ENCODE peak calls at places on chromosomes 3 and 15, in eight cellular contexts. L is BE2C, X is upper lobe of right lung, Y is tibial artery, J is Peyer's patch, K is A549, O is tibial nerve, N is mucosa of descending colon. D is an unnamed sample. For H3K4me1, the result is how much of the 10 kb centered on the place peaks cover.

GRCh38 chr3:90016492-90017065 is 909.2 kb downstream of the EPHA3 start:
- DNase-seq in L (no peak), X (no peak), Y (no peak), J (no peak), K (no peak), O (no peak), N (no peak), D (no peak)

GRCh38 chr3:186162221-186162620 is 53.3 kb upstream of the ETV5 start:
- DNase-seq in L (no peak), X (peak), Y (no peak), J (no peak), K (no peak), O (peak), N (no peak), D (no peak)

GRCh38 chr3:53804697-53805462 is 41.3 kb downstream of the CHDH start:
- DNase-seq in L (no peak), X (peak), Y (no peak), J (no peak), K (peak), O (no peak), N (no peak), D (no peak)

GRCh38 chr3:13479332-13479581 is 849 bp upstream of the HDAC11 start:
- DNase-seq in L (no peak), X (peak), Y (peak), J (peak), K (peak), O (no peak), N (no peak), D (no peak)

GRCh38 chr3:129282727-129283327 is 4.2 kb downstream of the HMCES start:
- DNase-seq in L (no peak), X (no peak), Y (no peak), J (no peak), K (no peak), O (no peak), N (no peak), D (no peak)

GRCh38 chr3:193777524-193777923 is 184.5 kb downstream of the OPA1 start:
- DNase-seq in L (peak), X (no peak), Y (no peak), J (no peak), K (no peak), O (no peak), N (peak), D (no peak)

GRCh38 chr3:173371848-173372487 is 25.6 kb upstream of the NLGN1 start:
- DNase-seq in L (peak), X (no peak), Y (peak), J (no peak), K (no peak), O (peak), N (no peak), D (no peak)

GRCh38 chr15:38823272-38823671 is 258.7 kb upstream of the RASGRP1 start:
- DNase-seq in L (no peak), X (no peak), Y (no peak), J (no peak), K (no peak), O (no peak), N (no peak), D (no peak)

GRCh38 chr3:10666621-10667020 is 149.4 kb upstream of the SLC6A11 start:
- DNase-seq in L (peak), X (no peak), Y (no peak), J (no peak), K (no peak), O (no peak), N (no peak), D (no peak)

GRCh38 chr15:39118510-39118909 is 462.4 kb upstream of the THBS1 start:
- DNase-seq in L (no peak), X (no peak), Y (no peak), J (no peak), K (no peak), O (no peak), N (no peak), D (no peak)

GRCh38 chr3:10017636-10018292 is 8.5 kb upstream of the FANCD2 start:
- DNase-seq in L (no peak), X (no peak), Y (no peak), J (no peak), K (no peak), O (no peak), N (no peak), D (no peak)

GRCh38 chr3:74353039-74353438 is 261.4 kb downstream of the CNTN3 start:
- DNase-seq in L (no peak), X (no peak), Y (no peak), J (no peak), K (no peak), O (no peak), N (no peak), D (no peak)

GRCh38 chr15:90400005-90400758 is 12.1 kb downstream of the IQGAP1 start:
- DNase-seq in L (no peak), X (no peak), Y (no peak), J (no peak), K (no peak), O (no peak), N (no peak), D (no peak)

GRCh38 chr15:85542895-85543331 is 162.5 kb downstream of the AKAP13 start:
- DNase-seq in L (no peak), X (no peak), Y (no peak), J (no peak), K (no peak), O (no peak), N (no peak), D (no peak)

GRCh38 chr3:21718161-21718765 is 32.7 kb downstream of the ZNF385D start:
- DNase-seq in L (no peak), X (no peak), Y (no peak), J (no peak), K (no peak), O (no peak), N (no peak), D (no peak)

GRCh38 chr3:7190094-7190493 is 329.2 kb downstream of the GRM7 start:
- DNase-seq in L (no peak), X (no peak), Y (no peak), J (no peak), K (no peak), O (no peak), N (no peak), D (no peak)

GRCh38 chr3:170634663-170635096 is 48.8 kb upstream of the SLC7A14 start:
- DNase-seq in L (no peak), X (no peak), Y (no peak), J (no peak), K (no peak), O (no peak), N (no peak), D (no peak)

GRCh38 chr3:129577925-129578742 is 28.3 kb downstream of the PLXND1 start:
- DNase-seq in L (no peak), X (no peak), Y (peak), J (peak), K (no peak), O (no peak), N (no peak), D (no peak)

GRCh38 chr3:35784162-35784561 is 144.8 kb downstream of the ARPP21 start:
- DNase-seq in L (no peak), X (no peak), Y (no peak), J (no peak), K (no peak), O (no peak), N (no peak), D (no peak)

GRCh38 chr3:44920081-44920480 is 45.7 kb downstream of the TGM4 start:
- DNase-seq in L (no peak), X (no peak), Y (peak), J (no peak), K (no peak), O (no peak), N (no peak), D (no peak)

GRCh38 chr3:149659173-149659468 is 1.3 kb upstream of the WWTR1 start:
- DNase-seq in L (no peak), X (no peak), Y (no peak), J (no peak), K (no peak), O (peak), N (no peak), D (no peak)

GRCh38 chr3:13950042-13950441 is 70.2 kb upstream of the WNT7A start:
- DNase-seq in L (no peak), X (no peak), Y (no peak), J (no peak), K (no peak), O (no peak), N (no peak), D (no peak)

GRCh38 chr3:13263770-13264467 is 156.2 kb downstream of the NUP210 start:
- DNase-seq in L (no peak), X (no peak), Y (no peak), J (no peak), K (no peak), O (no peak), N (no peak), D (peak)

GRCh38 chr15:45157056-45157455 is 27.3 kb downstream of the DUOX1 start:
- DNase-seq in L (no peak), X (no peak), Y (no peak), J (no peak), K (no peak), O (no peak), N (no peak), D (no peak)

GRCh38 chr3:77835916-77836315 is 796.0 kb downstream of the ROBO2 start:
- DNase-seq in L (no peak), X (no peak), Y (no peak), J (no peak), K (no peak), O (no peak), N (no peak), D (no peak)

GRCh38 chr15:52255008-52255407 is 40.6 kb downstream of the MYO5C start:
- DNase-seq in L (no peak), X (no peak), Y (no peak), J (no peak), K (no peak), O (no peak), N (no peak), D (no peak)

GRCh38 chr3:97871788-97872187 is 50.0 kb downstream of the CRYBG3 start:
- DNase-seq in L (no peak), X (no peak), Y (no peak), J (no peak), K (no peak), O (no peak), N (no peak), D (no peak)

GRCh38 chr3:46845397-46845859 is 17.8 kb downstream of the MYL3 start:
- DNase-seq in L (peak), X (peak), Y (peak), J (no peak), K (no peak), O (peak), N (no peak), D (no peak)

GRCh38 chr3:26280517-26280916 is 342.1 kb upstream of the LRRC3B start:
- DNase-seq in L (no peak), X (no peak), Y (no peak), J (no peak), K (no peak), O (no peak), N (no peak), D (no peak)

GRCh38 chr3:195587406-195587805 is 3.7 kb upstream of the APOD start:
- DNase-seq in L (no peak), X (no peak), Y (no peak), J (no peak), K (no peak), O (no peak), N (no peak), D (no peak)

GRCh38 chr3:123286308-123287023 is 84.7 kb downstream of the SEC22A start:
- DNase-seq in L (peak), X (no peak), Y (no peak), J (no peak), K (peak), O (peak), N (peak), D (no peak)

GRCh38 chr3:146187334-146187950 is 26.5 kb upstream of the PLOD2 start:
- DNase-seq in L (peak), X (no peak), Y (no peak), J (no peak), K (no peak), O (peak), N (no peak), D (no peak)

GRCh38 chr15:20348900-20349773 is 192.5 kb downstream of the GOLGA6L6 start:
- DNase-seq in L (no peak), X (peak), Y (no peak), J (no peak), K (no peak), O (no peak), N (peak), D (no peak)

GRCh38 chr3:183590442-183590841 is 34.9 kb upstream of the KLHL6 start:
- DNase-seq in L (no peak), X (no peak), Y (no peak), J (no peak), K (no peak), O (no peak), N (no peak), D (no peak)

GRCh38 chr3:71104586-71104985 is 478.9 kb downstream of the FOXP1 start:
- DNase-seq in L (no peak), X (no peak), Y (no peak), J (no peak), K (no peak), O (no peak), N (no peak), D (no peak)
- H3K4me1 ChIP-seq in L (under half), X (under half), Y (half or more), J (under half), K (half or more), O (under half), N (under half), D (under half)

DNA sequence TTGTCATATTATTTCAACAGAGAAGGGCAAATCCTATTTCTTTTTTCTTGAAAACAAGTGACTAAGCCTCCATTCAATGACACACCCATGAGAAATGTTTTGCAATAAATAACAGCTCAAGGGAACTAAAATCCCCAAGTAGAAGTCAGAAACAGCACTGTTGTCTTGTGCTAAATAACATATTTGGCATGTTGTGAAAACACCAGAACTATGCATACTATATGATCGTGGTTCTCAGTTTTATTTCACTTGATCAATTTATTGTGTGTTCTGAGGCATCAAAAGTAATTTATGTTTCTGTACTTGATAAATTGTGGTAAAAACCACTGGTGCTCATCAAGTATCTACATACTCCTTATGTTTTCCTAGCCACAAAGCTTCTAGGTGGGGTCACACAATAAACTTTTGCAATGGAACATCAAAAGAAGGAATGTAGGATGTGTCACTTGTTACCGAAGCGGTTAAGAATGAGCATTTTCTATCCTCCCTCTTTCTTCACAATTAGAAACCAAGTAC is 691.7 kb upstream of the CBLB start:
- DNase-seq in L (no peak), X (no peak), Y (no peak), J (no peak), K (peak), O (no peak), N (no peak), D (no peak)
- H3K4me3 ChIP-seq in L (no peak), X (no peak), Y (no peak), J (no peak), K (no peak), O (no peak), N (no peak), D (no peak)

GRCh38 chr15:57557810-57558209 is 33.9 kb upstream of the MYZAP start:
- DNase-seq in L (no peak), X (no peak), Y (no peak), J (no peak), K (no peak), O (no peak), N (no peak), D (no peak)
- TF ChIP-seq CTCF in L (no peak), X (no peak), Y (no peak), J (no peak), K (no peak), O (no peak), N (no peak), D (no peak)

GRCh38 chr3:15520804-15521572 is 518 bp downstream of the COLQ start:
- DNase-seq in L (no peak), X (no peak), Y (no peak), J (no peak), K (no peak), O (no peak), N (no peak), D (no peak)
- H3K4me1 ChIP-seq in L (under half), X (under half), Y (under half), J (under half), K (under half), O (under half), N (under half), D (under half)

GRCh38 chr15:72184165-72184811 is 13.3 kb downstream of the GRAMD2A start:
- DNase-seq in L (no peak), X (peak), Y (no peak), J (no peak), K (peak), O (no peak), N (peak), D (no peak)

GRCh38 chr15:72180771-72181324 is 16.7 kb downstream of the GRAMD2A start:
- DNase-seq in L (no peak), X (no peak), Y (no peak), J (no peak), K (no peak), O (no peak), N (no peak), D (no peak)

GRCh38 chr15:72182673-72183072 is 14.9 kb downstream of the GRAMD2A start:
- DNase-seq in L (no peak), X (no peak), Y (no peak), J (no peak), K (no peak), O (no peak), N (no peak), D (no peak)

GRCh38 chr15:72182244-72182643 is 15.3 kb downstream of the GRAMD2A start:
- DNase-seq in L (no peak), X (no peak), Y (no peak), J (no peak), K (no peak), O (no peak), N (no peak), D (no peak)

GRCh38 chr15:72183781-72184164 is 13.8 kb downstream of the GRAMD2A start:
- DNase-seq in L (no peak), X (no peak), Y (no peak), J (no peak), K (no peak), O (no peak), N (no peak), D (no peak)
- H3K4me3 ChIP-seq in L (peak), X (peak), Y (no peak), J (peak), K (peak), O (no peak), N (no peak), D (no peak)

DNA sequence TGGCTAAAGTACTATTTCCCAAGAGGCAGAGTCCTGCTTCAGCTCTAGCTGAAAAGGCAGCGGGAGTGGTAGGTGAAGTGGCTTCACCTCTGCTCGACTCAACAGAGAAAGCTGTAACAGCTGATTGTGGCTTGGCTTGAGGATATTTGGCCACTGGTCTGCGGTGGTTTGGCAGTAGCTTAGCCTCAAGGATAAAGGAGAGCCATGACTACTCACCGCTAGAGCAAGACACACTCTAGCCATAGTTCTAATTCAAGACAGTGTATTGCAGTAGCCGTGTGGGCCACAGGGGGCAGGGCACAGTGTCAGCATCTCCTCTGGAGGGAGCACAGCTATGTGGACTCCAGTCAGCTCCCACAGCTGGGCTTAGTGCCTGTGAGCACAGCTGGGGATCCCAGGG is 23.5 kb downstream of the TPRG1 start:
- DNase-seq in L (peak), X (peak), Y (no peak), J (no peak), K (no peak), O (no peak), N (no peak), D (no peak)
- TF ChIP-seq CTCF in L (peak), X (peak), Y (no peak), J (no peak), K (no peak), O (no peak), N (no peak), D (no peak)

GRCh38 chr3:72012376-72012775 is 227.4 kb upstream of the PROK2 start:
- DNase-seq in L (no peak), X (no peak), Y (no peak), J (no peak), K (no peak), O (no peak), N (no peak), D (no peak)
- H3K4me1 ChIP-seq in L (under half), X (under half), Y (under half), J (under half), K (under half), O (under half), N (under half), D (under half)

GRCh38 chr3:42043116-42043796 is 47.9 kb upstream of the TRAK1 start:
- DNase-seq in L (peak), X (no peak), Y (no peak), J (no peak), K (no peak), O (no peak), N (no peak), D (no peak)
- H3K4me3 ChIP-seq in L (peak), X (no peak), Y (no peak), J (no peak), K (peak), O (no peak), N (no peak), D (no peak)

GRCh38 chr3:120348981-120349818 is at the start of gene LRRC58:
- DNase-seq in L (peak), X (peak), Y (peak), J (peak), K (peak), O (peak), N (peak), D (peak)
- TF ChIP-seq CTCF in L (no peak), X (peak), Y (no peak), J (peak), K (peak), O (no peak), N (no peak), D (no peak)